ENCODE peak calls at places on chromosomes 4 and X, in seven cellular contexts. P, C, S, O, R, A and I are unnamed samples.

GRCh38 chr4:89814362-89814761 is 22.6 kb downstream of the SNCA start:
- DNase-seq in P (no peak), C (no peak), S (no peak), O (no peak), R (no peak), A (no peak), I (no peak)

GRCh38 chr4:70315928-70316327 is 18.9 kb upstream of the CABS1 start:
- DNase-seq in P (no peak), C (no peak), S (no peak), O (no peak), R (no peak), A (no peak), I (no peak)

GRCh38 chrX:50838820-50839600 is 25.0 kb upstream of the SHROOM4 start:
- DNase-seq in P (no peak), C (no peak), S (no peak), O (no peak), R (peak), A (peak), I (no peak)

GRCh38 chr4:51943221-51943620 is 76.9 kb downstream of the LRRC66 start:
- DNase-seq in P (no peak), C (no peak), S (no peak), O (no peak), R (peak), A (peak), I (no peak)

GRCh38 chrX:66035667-66036066 is 4.2 kb downstream of the VSIG4 start:
- DNase-seq in P (no peak), C (no peak), S (no peak), O (no peak), R (no peak), A (no peak), I (no peak)

GRCh38 chr4:94933799-94934198 is 176.0 kb downstream of the BMPR1B start:
- DNase-seq in P (no peak), C (no peak), S (no peak), O (no peak), R (peak), A (no peak), I (no peak)

GRCh38 chr4:54877006-54877405 is 219.2 kb downstream of the KIT start:
- DNase-seq in P (no peak), C (no peak), S (no peak), O (no peak), R (no peak), A (peak), I (no peak)

GRCh38 chrX:137566746-137567473 is 983 bp downstream of the ZIC3 start:
- DNase-seq in P (no peak), C (no peak), S (no peak), O (no peak), R (no peak), A (no peak), I (no peak)

GRCh38 chr4:176274441-176274840 is 5.4 kb upstream of the ASB5 start:
- DNase-seq in P (no peak), C (no peak), S (no peak), O (no peak), R (peak), A (peak), I (no peak)

GRCh38 chrX:55452825-55453124 is 848 bp downstream of the MAGEH1 start:
- DNase-seq in P (no peak), C (no peak), S (no peak), O (no peak), R (no peak), A (no peak), I (no peak)

GRCh38 chrX:55451990-55452824 is at the start of gene MAGEH1:
- DNase-seq in P (peak), C (peak), S (peak), O (peak), R (peak), A (peak), I (peak)

GRCh38 chrX:55451626-55451989 is 319 bp upstream of the MAGEH1 start:
- DNase-seq in P (no peak), C (no peak), S (no peak), O (no peak), R (no peak), A (no peak), I (no peak)

GRCh38 chrX:55450259-55450658 is 1.7 kb upstream of the MAGEH1 start:
- DNase-seq in P (no peak), C (no peak), S (no peak), O (peak), R (peak), A (peak), I (no peak)

DNA sequence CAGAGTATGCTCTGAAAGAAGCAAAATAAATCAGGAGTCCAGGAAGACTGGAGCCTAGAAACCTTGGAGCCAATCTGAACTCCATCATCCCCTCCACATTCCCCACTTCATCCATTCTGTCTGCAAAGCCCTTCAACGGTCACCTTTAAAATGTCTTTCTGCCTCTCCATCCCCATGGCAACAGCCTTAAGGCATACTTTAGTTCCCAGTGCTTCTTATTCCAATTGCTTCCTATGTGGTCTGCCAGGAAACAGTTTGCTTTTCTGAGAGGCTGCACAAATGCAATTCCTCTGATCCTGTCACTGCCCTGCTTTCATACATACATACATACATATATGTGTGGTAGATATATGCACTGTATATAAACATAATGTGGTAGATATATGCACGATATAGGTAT is 802 bp upstream of the MAGEH1 start:
- DNase-seq in P (no peak), C (no peak), S (no peak), O (no peak), R (no peak), A (no peak), I (no peak)
- H3K4me3 ChIP-seq in P (peak), C (no peak), S (peak), O (peak), R (peak), A (peak), I (no peak)

DNA sequence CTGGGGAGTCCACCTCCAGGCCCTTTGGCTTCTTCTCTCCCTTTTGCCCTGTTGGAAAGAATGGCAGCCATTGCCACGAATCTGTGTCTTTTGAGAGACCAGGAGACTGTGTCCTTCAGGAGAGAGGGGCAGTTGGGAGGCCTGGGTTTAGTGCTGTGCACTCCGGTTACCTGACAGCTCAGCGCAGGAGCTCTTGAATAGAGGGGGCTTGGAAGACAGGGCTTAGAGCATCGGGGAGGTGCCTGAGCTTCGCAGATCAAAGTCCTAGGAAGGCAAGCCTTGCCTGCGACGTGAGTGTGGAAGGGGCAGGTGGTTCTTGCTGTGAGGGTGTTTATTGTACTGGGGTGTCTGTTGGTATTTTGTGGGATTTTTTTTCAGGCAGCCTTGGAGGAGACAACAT is 41.9 kb upstream of the TADA2B start:
- DNase-seq in P (no peak), C (no peak), S (no peak), O (no peak), R (no peak), A (no peak), I (peak)
- H3K4me3 ChIP-seq in P (no peak), C (no peak), S (no peak), O (no peak), R (no peak), A (no peak), I (no peak)

DNA sequence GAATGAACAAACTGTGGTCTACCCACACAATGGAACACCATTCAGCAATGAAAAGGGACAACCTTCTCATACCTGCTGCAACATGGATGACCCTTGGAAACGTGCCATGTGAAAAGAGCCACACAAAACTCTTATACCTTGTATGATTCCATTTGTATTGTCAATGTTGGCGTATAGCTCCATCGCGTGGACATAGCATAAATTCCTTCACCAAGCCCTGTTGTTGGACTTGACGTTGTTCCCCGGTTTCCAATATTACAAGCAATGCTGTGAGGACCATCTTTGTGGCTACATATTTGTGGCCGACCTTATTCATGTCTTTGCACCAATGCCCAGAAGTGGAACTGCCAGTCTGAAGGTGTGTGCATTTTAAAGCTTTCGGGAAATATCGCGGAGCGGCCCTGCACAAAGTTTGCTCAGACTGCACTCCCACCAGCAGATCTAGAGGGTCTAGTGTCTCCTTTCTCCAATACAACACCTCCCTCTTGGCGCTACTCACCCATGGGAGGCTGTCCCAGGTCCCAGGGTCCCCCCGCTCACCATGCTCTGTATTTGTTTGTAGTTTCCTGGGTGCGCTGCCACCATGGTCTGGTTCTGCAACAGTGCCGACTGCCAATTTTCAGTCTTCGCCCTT is at the start of gene CLDN34:
- DNase-seq in P (no peak), C (no peak), S (no peak), O (no peak), R (no peak), A (no peak), I (peak)
- H3K4me3 ChIP-seq in P (no peak), C (no peak), S (no peak), O (no peak), R (no peak), A (no peak), I (no peak)

GRCh38 chrX:106378616-106379015 is 210.5 kb downstream of the PWWP3B start:
- DNase-seq in P (no peak), C (no peak), S (no peak), O (no peak), R (no peak), A (no peak), I (no peak)
- H3K4me3 ChIP-seq in P (no peak), C (no peak), S (no peak), O (no peak), R (no peak), A (no peak), I (no peak)

DNA sequence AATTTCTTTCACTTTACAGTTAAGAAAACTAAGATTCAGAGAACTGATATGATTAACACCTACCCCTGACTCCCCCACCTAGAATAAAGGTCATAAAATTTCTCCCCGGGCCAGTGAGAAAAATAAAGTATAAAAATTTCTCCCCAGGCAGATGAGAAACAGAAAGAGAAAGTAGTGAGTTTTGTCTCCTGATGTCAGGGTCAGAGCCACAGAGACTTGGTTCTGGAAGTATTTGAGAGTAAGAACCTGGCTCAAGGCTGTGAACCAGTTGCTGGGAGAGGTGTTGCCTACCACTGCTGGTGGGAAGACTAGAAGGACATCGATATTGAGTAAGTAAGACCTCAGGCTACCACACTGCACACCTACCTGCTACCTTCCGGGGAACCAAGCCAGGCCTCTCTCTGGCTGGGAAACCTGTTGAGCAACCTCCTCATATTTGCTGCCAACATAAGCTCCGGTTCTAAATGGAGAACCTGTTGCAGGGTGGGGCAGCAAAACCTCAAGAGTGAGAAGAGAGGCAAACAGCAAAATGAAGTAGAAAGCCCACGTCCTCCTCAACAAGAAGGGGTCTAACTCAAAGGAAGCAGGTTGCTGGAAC is 104.2 kb upstream of the PUDP start:
- DNase-seq in P (no peak), C (peak), S (peak), O (no peak), R (no peak), A (no peak), I (peak)
- H3K4me3 ChIP-seq in P (no peak), C (no peak), S (no peak), O (no peak), R (no peak), A (no peak), I (no peak)

GRCh38 chrX:49165901-49166881 is 3.6 kb downstream of the MAGIX start:
- DNase-seq in P (peak), C (peak), S (peak), O (peak), R (peak), A (peak), I (peak)
- H3K4me3 ChIP-seq in P (peak), C (peak), S (peak), O (peak), R (peak), A (peak), I (no peak)

GRCh38 chr4:98741952-98742351 is 83.5 kb upstream of the TSPAN5 start:
- DNase-seq in P (no peak), C (no peak), S (no peak), O (no peak), R (no peak), A (no peak), I (no peak)
- H3K4me3 ChIP-seq in P (no peak), C (no peak), S (no peak), O (no peak), R (no peak), A (no peak), I (no peak)

GRCh38 chr4:142045996-142046395 is 409.6 kb downstream of the IL15 start:
- DNase-seq in P (no peak), C (no peak), S (no peak), O (no peak), R (no peak), A (no peak), I (no peak)
- H3K4me3 ChIP-seq in P (no peak), C (no peak), S (no peak), O (no peak), R (no peak), A (no peak), I (no peak)

DNA sequence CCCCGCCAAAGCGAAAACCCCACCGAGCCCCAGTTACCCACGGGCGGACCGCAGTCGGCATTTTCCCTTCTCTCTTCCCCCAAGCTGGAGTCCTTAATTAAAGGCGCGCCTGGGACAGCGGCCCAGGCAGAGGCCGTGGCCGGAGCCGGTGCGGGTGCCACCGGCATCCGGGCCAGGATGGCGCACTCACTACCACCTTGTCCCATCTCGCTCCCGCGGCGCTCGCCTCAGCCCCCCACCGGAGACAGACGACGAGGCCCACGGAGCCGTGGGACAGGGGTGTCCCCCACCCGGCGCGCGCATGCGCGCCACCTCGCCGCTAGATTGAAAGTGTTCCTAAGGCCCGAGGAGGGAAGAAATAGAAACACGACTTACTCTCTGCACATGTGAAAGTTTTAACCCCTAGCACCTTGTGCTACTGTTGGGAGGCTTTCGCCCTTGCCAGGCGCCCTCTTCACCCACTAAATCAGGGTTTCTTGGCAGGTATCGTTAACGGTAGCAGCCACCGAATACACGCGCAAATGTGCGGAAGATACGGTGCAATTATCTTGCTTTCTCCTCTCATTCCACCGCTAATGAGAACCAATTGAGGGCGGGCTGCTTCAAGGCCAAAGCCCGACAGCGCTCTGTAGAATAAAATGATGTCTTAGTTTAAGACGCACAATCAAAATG is 64.3 kb upstream of the CCDC160 start:
- DNase-seq in P (peak), C (no peak), S (peak), O (peak), R (peak), A (no peak), I (no peak)
- H3K4me3 ChIP-seq in P (peak), C (peak), S (peak), O (peak), R (peak), A (peak), I (peak)